ENCODE peak calls at places on chromosome 6, in six cellular contexts. One of them, this sample, is unnamed. For H3K4me1, the result is how much of the 10 kb centered on the place peaks cover.

GRCh38 chr6:37101991-37102298 is 68.0 kb upstream of the PIM1 start:
- DNase-seq in heart right ventricle: no peak
- DNase-seq in fibroblast of lung: no peak
- DNase-seq in tibial nerve: no peak
- DNase-seq in mammary epithelial cell: no peak
- DNase-seq in K562: no peak
- DNase-seq in this sample: no peak

GRCh38 chr6:11479296-11479695 is 58.3 kb upstream of the TMEM170B start:
- DNase-seq in heart right ventricle: no peak
- DNase-seq in fibroblast of lung: no peak
- DNase-seq in tibial nerve: no peak
- DNase-seq in mammary epithelial cell: no peak
- DNase-seq in K562: no peak
- DNase-seq in this sample: no peak

GRCh38 chr6:118617350-118617957 is 33.9 kb downstream of the CEP85L start:
- DNase-seq in heart right ventricle: no peak
- DNase-seq in fibroblast of lung: no peak
- DNase-seq in tibial nerve: no peak
- DNase-seq in mammary epithelial cell: no peak
- DNase-seq in K562: no peak
- DNase-seq in this sample: no peak

GRCh38 chr6:148240463-148240845 is 102.2 kb upstream of the SASH1 start:
- DNase-seq in heart right ventricle: peak
- DNase-seq in fibroblast of lung: peak
- DNase-seq in tibial nerve: no peak
- DNase-seq in mammary epithelial cell: peak
- DNase-seq in K562: no peak
- DNase-seq in this sample: no peak

GRCh38 chr6:163170294-163170883 is 244.1 kb upstream of the QKI start:
- DNase-seq in heart right ventricle: no peak
- DNase-seq in fibroblast of lung: no peak
- DNase-seq in tibial nerve: no peak
- DNase-seq in mammary epithelial cell: no peak
- DNase-seq in K562: peak
- DNase-seq in this sample: peak

GRCh38 chr6:107662333-107662732 is 161.8 kb downstream of the SCML4 start:
- DNase-seq in heart right ventricle: no peak
- DNase-seq in fibroblast of lung: no peak
- DNase-seq in tibial nerve: no peak
- DNase-seq in mammary epithelial cell: no peak
- DNase-seq in K562: no peak
- DNase-seq in this sample: no peak

GRCh38 chr6:36917541-36918193 is 31.9 kb downstream of the C6orf89 start:
- DNase-seq in heart right ventricle: no peak
- DNase-seq in fibroblast of lung: peak
- DNase-seq in tibial nerve: no peak
- DNase-seq in mammary epithelial cell: no peak
- DNase-seq in K562: no peak
- DNase-seq in this sample: peak

GRCh38 chr6:51856508-51856907 is 230.9 kb downstream of the PKHD1 start:
- DNase-seq in heart right ventricle: no peak
- DNase-seq in fibroblast of lung: no peak
- DNase-seq in tibial nerve: no peak
- DNase-seq in mammary epithelial cell: no peak
- DNase-seq in K562: no peak
- DNase-seq in this sample: no peak

GRCh38 chr6:3318226-3318625 is 59.5 kb downstream of the PSMG4 start:
- DNase-seq in heart right ventricle: no peak
- DNase-seq in fibroblast of lung: no peak
- DNase-seq in tibial nerve: no peak
- DNase-seq in mammary epithelial cell: no peak
- DNase-seq in K562: no peak
- DNase-seq in this sample: no peak

GRCh38 chr6:149449831-149450678 is 34.8 kb downstream of the ZC3H12D start:
- DNase-seq in heart right ventricle: no peak
- DNase-seq in fibroblast of lung: no peak
- DNase-seq in tibial nerve: no peak
- DNase-seq in mammary epithelial cell: no peak
- DNase-seq in K562: no peak
- DNase-seq in this sample: no peak

GRCh38 chr6:170564936-170565530 is 10.9 kb downstream of the TBP start:
- DNase-seq in heart right ventricle: no peak
- DNase-seq in fibroblast of lung: no peak
- DNase-seq in tibial nerve: no peak
- DNase-seq in mammary epithelial cell: no peak
- DNase-seq in K562: no peak
- DNase-seq in this sample: no peak

GRCh38 chr6:79635179-79635578 is 4.0 kb downstream of the SH3BGRL2 start:
- DNase-seq in heart right ventricle: no peak
- DNase-seq in fibroblast of lung: peak
- DNase-seq in tibial nerve: no peak
- DNase-seq in mammary epithelial cell: peak
- DNase-seq in K562: no peak
- DNase-seq in this sample: no peak

GRCh38 chr6:168035661-168036616 is 38.5 kb downstream of the KIF25 start:
- DNase-seq in heart right ventricle: peak
- DNase-seq in fibroblast of lung: peak
- DNase-seq in tibial nerve: no peak
- DNase-seq in mammary epithelial cell: peak
- DNase-seq in K562: peak
- DNase-seq in this sample: no peak

GRCh38 chr6:139395891-139396299 is 21.4 kb upstream of the CITED2 start:
- DNase-seq in heart right ventricle: no peak
- DNase-seq in fibroblast of lung: no peak
- DNase-seq in tibial nerve: no peak
- DNase-seq in mammary epithelial cell: no peak
- DNase-seq in K562: no peak
- DNase-seq in this sample: no peak

GRCh38 chr6:45148278-45148677 is 179.9 kb upstream of the RUNX2 start:
- DNase-seq in heart right ventricle: no peak
- DNase-seq in fibroblast of lung: peak
- DNase-seq in tibial nerve: no peak
- DNase-seq in mammary epithelial cell: peak
- DNase-seq in K562: no peak
- DNase-seq in this sample: no peak

GRCh38 chr6:118356054-118356453 is 192.0 kb upstream of the PLN start:
- DNase-seq in heart right ventricle: no peak
- DNase-seq in fibroblast of lung: peak
- DNase-seq in tibial nerve: no peak
- DNase-seq in mammary epithelial cell: no peak
- DNase-seq in K562: no peak
- DNase-seq in this sample: no peak

GRCh38 chr6:90044833-90045337 is 150.6 kb downstream of the GJA10 start:
- DNase-seq in heart right ventricle: no peak
- DNase-seq in fibroblast of lung: peak
- DNase-seq in tibial nerve: no peak
- DNase-seq in mammary epithelial cell: peak
- DNase-seq in K562: peak
- DNase-seq in this sample: no peak

GRCh38 chr6:106894978-106895702 is 79.4 kb downstream of the CD24 start:
- DNase-seq in heart right ventricle: no peak
- DNase-seq in fibroblast of lung: peak
- DNase-seq in tibial nerve: no peak
- DNase-seq in mammary epithelial cell: peak
- DNase-seq in K562: peak
- DNase-seq in this sample: no peak

GRCh38 chr6:135231469-135231844 is 50.3 kb downstream of the MYB start:
- DNase-seq in heart right ventricle: no peak
- DNase-seq in fibroblast of lung: peak
- DNase-seq in tibial nerve: no peak
- DNase-seq in mammary epithelial cell: no peak
- DNase-seq in K562: no peak
- DNase-seq in this sample: no peak

GRCh38 chr6:114020223-114020622 is 49.3 kb upstream of the HDAC2 start:
- DNase-seq in heart right ventricle: no peak
- DNase-seq in fibroblast of lung: no peak
- DNase-seq in tibial nerve: no peak
- DNase-seq in mammary epithelial cell: no peak
- DNase-seq in K562: no peak
- DNase-seq in this sample: no peak

GRCh38 chr6:135577059-135577538 is 79.6 kb upstream of the AHI1 start:
- DNase-seq in heart right ventricle: no peak
- DNase-seq in fibroblast of lung: no peak
- DNase-seq in tibial nerve: no peak
- DNase-seq in mammary epithelial cell: no peak
- DNase-seq in K562: no peak
- DNase-seq in this sample: no peak

GRCh38 chr6:29723666-29724588 is 693 bp downstream of the HLA-F start:
- DNase-seq in heart right ventricle: peak
- DNase-seq in fibroblast of lung: no peak
- DNase-seq in tibial nerve: peak
- DNase-seq in mammary epithelial cell: no peak
- DNase-seq in K562: no peak
- DNase-seq in this sample: peak

GRCh38 chr6:29725981-29726380 is 2.7 kb downstream of the HLA-F start:
- DNase-seq in heart right ventricle: no peak
- DNase-seq in fibroblast of lung: no peak
- DNase-seq in tibial nerve: no peak
- DNase-seq in mammary epithelial cell: no peak
- DNase-seq in K562: no peak
- DNase-seq in this sample: no peak

GRCh38 chr6:29722773-29723665 is at the start of gene HLA-F:
- DNase-seq in heart right ventricle: peak
- DNase-seq in fibroblast of lung: peak
- DNase-seq in tibial nerve: peak
- DNase-seq in mammary epithelial cell: peak
- DNase-seq in K562: no peak
- DNase-seq in this sample: peak

GRCh38 chr6:29724937-29725869 is 2.0 kb downstream of the HLA-F start:
- DNase-seq in heart right ventricle: no peak
- DNase-seq in fibroblast of lung: no peak
- DNase-seq in tibial nerve: no peak
- DNase-seq in mammary epithelial cell: no peak
- DNase-seq in K562: no peak
- DNase-seq in this sample: no peak

GRCh38 chr6:29720863-29721262 is 2.4 kb upstream of the HLA-F start:
- DNase-seq in heart right ventricle: no peak
- DNase-seq in fibroblast of lung: no peak
- DNase-seq in tibial nerve: no peak
- DNase-seq in mammary epithelial cell: no peak
- DNase-seq in K562: no peak
- DNase-seq in this sample: no peak
- TF ChIP-seq CTCF in heart right ventricle: no peak
- TF ChIP-seq CTCF in fibroblast of lung: no peak
- TF ChIP-seq CTCF in tibial nerve: no peak
- TF ChIP-seq CTCF in mammary epithelial cell: no peak
- TF ChIP-seq CTCF in K562: peak
- TF ChIP-seq CTCF in this sample: no peak

GRCh38 chr6:16212276-16212675 is 26.1 kb upstream of the GMPR start:
- DNase-seq in heart right ventricle: no peak
- DNase-seq in fibroblast of lung: no peak
- DNase-seq in tibial nerve: no peak
- DNase-seq in mammary epithelial cell: no peak
- DNase-seq in K562: no peak
- DNase-seq in this sample: no peak

GRCh38 chr6:16217156-16217721 is 21.1 kb upstream of the GMPR start:
- DNase-seq in heart right ventricle: no peak
- DNase-seq in fibroblast of lung: no peak
- DNase-seq in tibial nerve: no peak
- DNase-seq in mammary epithelial cell: no peak
- DNase-seq in K562: no peak
- DNase-seq in this sample: peak

GRCh38 chr6:16216501-16217155 is 21.8 kb upstream of the GMPR start:
- DNase-seq in heart right ventricle: no peak
- DNase-seq in fibroblast of lung: peak
- DNase-seq in tibial nerve: no peak
- DNase-seq in mammary epithelial cell: no peak
- DNase-seq in K562: no peak
- DNase-seq in this sample: peak
- H3K4me3 ChIP-seq in heart right ventricle: no peak
- H3K4me3 ChIP-seq in fibroblast of lung: no peak
- H3K4me3 ChIP-seq in tibial nerve: no peak
- H3K4me3 ChIP-seq in mammary epithelial cell: no peak
- H3K4me3 ChIP-seq in K562: no peak
- H3K4me3 ChIP-seq in this sample: peak

DNA sequence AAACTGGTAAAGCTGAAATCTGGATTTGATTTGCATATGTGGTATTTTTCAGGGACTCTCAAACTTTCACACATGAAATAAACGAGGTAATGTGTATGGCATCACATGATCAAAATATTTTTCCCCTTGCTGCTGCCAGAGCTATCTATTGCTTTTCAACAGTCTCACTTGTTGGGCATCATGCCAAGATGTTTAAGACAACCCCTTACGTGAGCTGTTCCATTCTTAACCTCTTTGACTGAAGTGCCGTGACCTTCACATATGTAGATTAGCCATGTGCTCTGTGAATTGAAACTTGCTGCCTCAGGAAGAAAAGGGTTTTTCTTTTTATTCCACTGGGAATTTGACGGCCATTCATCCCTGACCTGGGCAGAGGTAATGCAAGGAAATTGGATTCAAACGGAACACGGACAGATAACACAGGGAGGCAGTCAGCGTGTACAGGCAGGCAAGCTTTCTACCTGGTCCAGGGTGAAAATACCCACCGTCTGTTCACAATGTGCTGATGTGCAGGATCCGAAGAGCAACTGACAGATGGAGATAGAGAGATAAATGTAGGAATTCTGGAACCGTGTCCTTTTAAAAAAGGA is 14.2 kb downstream of the ARID1B start:
- DNase-seq in heart right ventricle: no peak
- DNase-seq in fibroblast of lung: peak
- DNase-seq in tibial nerve: no peak
- DNase-seq in mammary epithelial cell: peak
- DNase-seq in K562: peak
- DNase-seq in this sample: no peak
- H3K4me1 ChIP-seq in heart right ventricle: half or more
- H3K4me1 ChIP-seq in fibroblast of lung: under half
- H3K4me1 ChIP-seq in tibial nerve: under half
- H3K4me1 ChIP-seq in mammary epithelial cell: under half
- H3K4me1 ChIP-seq in K562: under half
- H3K4me1 ChIP-seq in this sample: under half

DNA sequence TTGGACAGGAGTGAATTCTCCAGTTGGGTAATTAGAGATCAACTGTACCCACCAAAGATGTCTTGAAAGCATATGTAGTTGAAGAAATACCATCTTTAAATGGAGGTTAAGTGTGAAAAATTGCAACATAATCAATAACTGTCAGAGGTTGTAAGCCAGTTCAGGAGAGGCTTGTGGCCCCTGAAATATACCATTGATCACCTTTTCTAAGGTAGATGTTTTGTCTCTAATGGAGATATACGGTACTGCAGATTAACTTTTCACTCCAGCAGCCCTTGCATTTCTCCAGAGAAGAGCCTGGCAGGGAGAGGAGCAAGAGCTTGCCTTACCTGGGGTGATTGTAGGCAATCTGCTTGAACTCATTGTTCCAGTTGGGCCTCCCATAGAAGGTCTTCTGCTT is 48.8 kb downstream of the NOX3 start:
- DNase-seq in heart right ventricle: no peak
- DNase-seq in fibroblast of lung: no peak
- DNase-seq in tibial nerve: no peak
- DNase-seq in mammary epithelial cell: no peak
- DNase-seq in K562: no peak
- DNase-seq in this sample: no peak
- TF ChIP-seq CTCF in heart right ventricle: no peak
- TF ChIP-seq CTCF in fibroblast of lung: no peak
- TF ChIP-seq CTCF in tibial nerve: no peak
- TF ChIP-seq CTCF in mammary epithelial cell: peak
- TF ChIP-seq CTCF in K562: no peak
- TF ChIP-seq CTCF in this sample: no peak

This sample was measured in testis.